ENCODE peak calls at places on chromosome 1, in four cellular contexts. One of them, this sample, is unnamed.

GRCh38 chr1:155977607-155978324 is 581 bp downstream of the ARHGEF2 start:
- DNase-seq in uterus: peak
- DNase-seq in body of pancreas: peak
- DNase-seq in sigmoid colon: peak
- DNase-seq in this sample: peak

GRCh38 chr1:34582356-34582755 is 172.5 kb upstream of the GJB5 start:
- DNase-seq in uterus: no peak
- DNase-seq in body of pancreas: no peak
- DNase-seq in sigmoid colon: no peak
- DNase-seq in this sample: no peak

GRCh38 chr1:50332941-50333594 is 90.2 kb downstream of the DMRTA2 start:
- DNase-seq in sigmoid colon: no peak
- DNase-seq in body of pancreas: peak
- DNase-seq in uterus: no peak
- DNase-seq in this sample: peak

GRCh38 chr1:26786437-26787380 is 1.0 kb upstream of the PIGV start:
- DNase-seq in sigmoid colon: peak
- DNase-seq in body of pancreas: peak
- DNase-seq in uterus: peak
- DNase-seq in this sample: peak

GRCh38 chr1:207243756-207244408 is 77.6 kb upstream of the CD55 start:
- DNase-seq in sigmoid colon: no peak
- DNase-seq in uterus: no peak
- DNase-seq in body of pancreas: no peak
- DNase-seq in this sample: no peak

GRCh38 chr1:206030714-206031113 is 7.0 kb upstream of the CTSE start:
- DNase-seq in sigmoid colon: peak
- DNase-seq in body of pancreas: peak
- DNase-seq in uterus: peak
- DNase-seq in this sample: peak

GRCh38 chr1:66932291-66932690 is 7.5 kb downstream of the MIER1 start:
- DNase-seq in sigmoid colon: no peak
- DNase-seq in body of pancreas: no peak
- DNase-seq in uterus: no peak
- DNase-seq in this sample: no peak

GRCh38 chr1:7783178-7783711 is 846 bp upstream of the PER3 start:
- DNase-seq in body of pancreas: peak
- DNase-seq in uterus: peak
- DNase-seq in sigmoid colon: peak
- DNase-seq in this sample: peak

GRCh38 chr1:200314085-200314750 is 95.6 kb downstream of the ZNF281 start:
- DNase-seq in body of pancreas: no peak
- DNase-seq in sigmoid colon: no peak
- DNase-seq in uterus: no peak
- DNase-seq in this sample: no peak

GRCh38 chr1:154686507-154686906 is 78.5 kb upstream of the ADAR start:
- DNase-seq in sigmoid colon: no peak
- DNase-seq in body of pancreas: no peak
- DNase-seq in uterus: no peak
- DNase-seq in this sample: no peak

GRCh38 chr1:56820755-56821461 is 1.7 kb upstream of the FYB2 start:
- DNase-seq in sigmoid colon: peak
- DNase-seq in uterus: peak
- DNase-seq in body of pancreas: peak
- DNase-seq in this sample: peak

GRCh38 chr1:154414606-154415005 is 9.5 kb downstream of the IL6R start:
- DNase-seq in body of pancreas: peak
- DNase-seq in uterus: no peak
- DNase-seq in sigmoid colon: peak
- DNase-seq in this sample: no peak

GRCh38 chr1:72827285-72827684 is 544.9 kb upstream of the NEGR1 start:
- DNase-seq in body of pancreas: no peak
- DNase-seq in uterus: no peak
- DNase-seq in sigmoid colon: no peak
- DNase-seq in this sample: no peak

GRCh38 chr1:170601866-170602265 is 62.1 kb upstream of the PRRX1 start:
- DNase-seq in uterus: no peak
- DNase-seq in body of pancreas: no peak
- DNase-seq in sigmoid colon: no peak
- DNase-seq in this sample: no peak

GRCh38 chr1:9061949-9062555 is 7.4 kb downstream of the SLC2A5 start:
- DNase-seq in sigmoid colon: no peak
- DNase-seq in body of pancreas: no peak
- DNase-seq in uterus: no peak
- DNase-seq in this sample: no peak

GRCh38 chr1:1182491-1183220 is 9.0 kb downstream of the TTLL10 start:
- DNase-seq in uterus: no peak
- DNase-seq in body of pancreas: peak
- DNase-seq in sigmoid colon: no peak
- DNase-seq in this sample: no peak

GRCh38 chr1:168959382-168959781 is 147.1 kb upstream of the ATP1B1 start:
- DNase-seq in body of pancreas: no peak
- DNase-seq in sigmoid colon: no peak
- DNase-seq in uterus: no peak
- DNase-seq in this sample: no peak

GRCh38 chr1:230978491-230979388 is at the start of the genes ARV1 and TTC13:
- DNase-seq in sigmoid colon: peak
- DNase-seq in body of pancreas: peak
- DNase-seq in uterus: peak
- DNase-seq in this sample: peak
- TF ChIP-seq POLR2A in sigmoid colon: peak
- TF ChIP-seq POLR2A in body of pancreas: peak
- TF ChIP-seq POLR2A in uterus: peak
- TF ChIP-seq POLR2A in this sample: peak

GRCh38 chr1:152824964-152825363 is 2.3 kb upstream of the LCE1A start:
- DNase-seq in body of pancreas: no peak
- DNase-seq in uterus: no peak
- DNase-seq in sigmoid colon: no peak
- DNase-seq in this sample: no peak
- TF ChIP-seq POLR2A in body of pancreas: no peak
- TF ChIP-seq POLR2A in uterus: no peak
- TF ChIP-seq POLR2A in sigmoid colon: no peak
- TF ChIP-seq POLR2A in this sample: no peak

GRCh38 chr1:24929091-24929875 is 793 bp downstream of the RUNX3 start:
- DNase-seq in body of pancreas: no peak
- DNase-seq in uterus: no peak
- DNase-seq in sigmoid colon: peak
- DNase-seq in this sample: peak
- TF ChIP-seq POLR2A in body of pancreas: no peak
- TF ChIP-seq POLR2A in uterus: no peak
- TF ChIP-seq POLR2A in sigmoid colon: no peak
- TF ChIP-seq POLR2A in this sample: no peak

DNA sequence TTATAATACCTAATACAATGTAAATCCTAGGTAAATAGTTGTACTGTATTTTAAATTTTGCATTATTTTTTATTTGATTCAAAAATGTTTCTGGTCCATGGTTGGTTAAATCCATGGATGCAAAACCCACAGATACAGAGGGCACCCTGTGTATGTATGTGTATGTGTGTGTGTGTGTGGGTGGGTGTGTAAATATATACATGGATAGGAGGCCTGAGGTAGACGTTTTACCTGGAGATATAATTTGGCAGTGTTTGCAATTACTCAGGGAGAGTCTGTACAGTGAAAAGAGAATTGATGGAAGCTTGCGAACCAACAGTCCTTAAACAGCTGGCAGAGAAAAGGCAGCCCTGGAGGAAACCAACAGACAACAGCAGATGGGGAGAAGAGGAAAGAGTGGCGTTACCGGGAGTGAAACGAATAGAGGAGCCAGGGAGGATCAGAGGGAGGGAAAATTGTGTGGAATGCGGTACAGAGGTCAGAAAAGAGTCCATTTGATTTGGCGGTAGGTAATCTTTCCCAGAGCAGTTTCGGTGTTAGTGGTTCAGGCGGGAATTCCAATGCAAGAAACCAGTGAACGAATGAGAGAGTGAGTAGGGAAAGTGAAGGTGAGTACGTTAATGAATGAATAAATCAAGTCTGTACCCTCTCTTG is 47.9 kb upstream of the NBL1 start:
- DNase-seq in body of pancreas: no peak
- DNase-seq in uterus: no peak
- DNase-seq in sigmoid colon: no peak
- DNase-seq in this sample: no peak
- TF ChIP-seq POLR2A in body of pancreas: no peak
- TF ChIP-seq POLR2A in uterus: no peak
- TF ChIP-seq POLR2A in sigmoid colon: no peak
- TF ChIP-seq POLR2A in this sample: no peak

GRCh38 chr1:45684402-45684801 is 1.9 kb downstream of the GPBP1L1 start:
- DNase-seq in body of pancreas: no peak
- DNase-seq in sigmoid colon: no peak
- DNase-seq in uterus: no peak
- DNase-seq in this sample: no peak

GRCh38 chr1:45687014-45687752 is 798 bp upstream of the TMEM69 start:
- DNase-seq in uterus: peak
- DNase-seq in sigmoid colon: peak
- DNase-seq in body of pancreas: peak
- DNase-seq in this sample: peak

GRCh38 chr1:45685308-45686080 is 839 bp downstream of the GPBP1L1 start:
- DNase-seq in sigmoid colon: no peak
- DNase-seq in uterus: no peak
- DNase-seq in body of pancreas: no peak
- DNase-seq in this sample: peak

GRCh38 chr1:45687753-45688737 is at the start of gene TMEM69:
- DNase-seq in sigmoid colon: peak
- DNase-seq in body of pancreas: peak
- DNase-seq in uterus: peak
- DNase-seq in this sample: peak

DNA sequence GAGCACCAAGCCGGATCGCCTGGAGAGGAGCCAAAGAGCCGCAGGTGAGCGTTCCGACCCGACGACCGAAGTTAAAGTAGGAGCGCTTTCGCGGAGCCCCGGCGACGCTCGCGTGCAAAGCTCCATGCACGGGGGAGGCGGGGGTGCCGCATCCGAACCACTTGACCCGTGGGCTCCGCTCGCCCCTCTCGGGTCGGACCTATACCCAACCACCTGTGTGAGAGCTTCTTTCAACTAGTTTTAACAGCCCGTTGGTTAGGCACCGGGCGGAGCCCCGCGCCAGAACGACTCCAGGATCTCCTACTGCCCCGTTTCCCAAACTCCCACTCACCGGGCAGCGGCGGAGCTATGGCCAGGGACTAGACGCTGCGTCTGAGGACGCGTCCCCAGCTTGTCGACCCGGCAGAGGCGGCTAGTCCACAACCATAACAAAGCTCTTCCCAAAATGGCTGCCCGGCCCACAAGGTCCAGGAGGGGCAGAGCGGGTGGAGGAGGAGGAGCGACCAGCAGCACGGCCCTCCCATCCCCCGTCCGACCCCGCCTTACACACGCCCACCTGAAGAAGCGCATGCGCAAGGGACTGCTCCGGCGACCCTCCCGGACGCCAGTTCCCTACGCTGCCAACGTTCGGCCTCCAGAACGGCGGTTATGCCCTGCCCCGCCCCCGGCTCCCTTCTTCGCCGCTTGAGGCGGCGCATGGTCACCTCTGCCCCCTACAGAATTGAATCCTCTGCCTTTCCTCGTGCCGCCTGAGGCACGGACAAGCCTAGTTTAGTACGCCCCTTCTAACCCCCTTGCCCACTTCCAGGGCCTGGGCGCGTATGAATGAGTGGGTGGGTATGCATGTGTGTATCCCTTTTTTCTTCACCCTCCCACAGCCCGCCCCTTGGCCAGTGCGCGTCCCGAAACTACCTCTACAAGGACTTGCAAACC is at the start of gene GPBP1L1:
- DNase-seq in sigmoid colon: peak
- DNase-seq in uterus: peak
- DNase-seq in body of pancreas: peak
- DNase-seq in this sample: peak
- TF ChIP-seq POLR2A in sigmoid colon: peak
- TF ChIP-seq POLR2A in uterus: peak
- TF ChIP-seq POLR2A in body of pancreas: peak
- TF ChIP-seq POLR2A in this sample: peak

GRCh38 chr1:30523055-30524020 is 200.0 kb downstream of the MATN1 start:
- DNase-seq in uterus: no peak
- DNase-seq in body of pancreas: no peak
- DNase-seq in sigmoid colon: no peak
- DNase-seq in this sample: no peak

GRCh38 chr1:30524840-30525617 is 198.4 kb downstream of the MATN1 start:
- DNase-seq in uterus: no peak
- DNase-seq in sigmoid colon: no peak
- DNase-seq in body of pancreas: no peak
- DNase-seq in this sample: no peak

GRCh38 chr1:30520461-30520860 is 202.9 kb downstream of the MATN1 start:
- DNase-seq in uterus: no peak
- DNase-seq in sigmoid colon: no peak
- DNase-seq in body of pancreas: no peak
- DNase-seq in this sample: no peak

GRCh38 chr1:30521261-30521865 is 202.0 kb downstream of the MATN1 start:
- DNase-seq in body of pancreas: no peak
- DNase-seq in sigmoid colon: no peak
- DNase-seq in uterus: no peak
- DNase-seq in this sample: no peak

GRCh38 chr1:30522031-30523004 is 201.1 kb downstream of the MATN1 start:
- DNase-seq in body of pancreas: peak
- DNase-seq in uterus: peak
- DNase-seq in sigmoid colon: peak
- DNase-seq in this sample: no peak
- TF ChIP-seq POLR2A in body of pancreas: no peak
- TF ChIP-seq POLR2A in uterus: no peak
- TF ChIP-seq POLR2A in sigmoid colon: no peak
- TF ChIP-seq POLR2A in this sample: no peak

GRCh38 chr1:28199328-28200233 is 23.1 kb upstream of the PTAFR start:
- DNase-seq in uterus: no peak
- DNase-seq in sigmoid colon: no peak
- DNase-seq in body of pancreas: no peak
- DNase-seq in this sample: no peak
- TF ChIP-seq POLR2A in uterus: no peak
- TF ChIP-seq POLR2A in sigmoid colon: no peak
- TF ChIP-seq POLR2A in body of pancreas: no peak
- TF ChIP-seq POLR2A in this sample: no peak

DNA sequence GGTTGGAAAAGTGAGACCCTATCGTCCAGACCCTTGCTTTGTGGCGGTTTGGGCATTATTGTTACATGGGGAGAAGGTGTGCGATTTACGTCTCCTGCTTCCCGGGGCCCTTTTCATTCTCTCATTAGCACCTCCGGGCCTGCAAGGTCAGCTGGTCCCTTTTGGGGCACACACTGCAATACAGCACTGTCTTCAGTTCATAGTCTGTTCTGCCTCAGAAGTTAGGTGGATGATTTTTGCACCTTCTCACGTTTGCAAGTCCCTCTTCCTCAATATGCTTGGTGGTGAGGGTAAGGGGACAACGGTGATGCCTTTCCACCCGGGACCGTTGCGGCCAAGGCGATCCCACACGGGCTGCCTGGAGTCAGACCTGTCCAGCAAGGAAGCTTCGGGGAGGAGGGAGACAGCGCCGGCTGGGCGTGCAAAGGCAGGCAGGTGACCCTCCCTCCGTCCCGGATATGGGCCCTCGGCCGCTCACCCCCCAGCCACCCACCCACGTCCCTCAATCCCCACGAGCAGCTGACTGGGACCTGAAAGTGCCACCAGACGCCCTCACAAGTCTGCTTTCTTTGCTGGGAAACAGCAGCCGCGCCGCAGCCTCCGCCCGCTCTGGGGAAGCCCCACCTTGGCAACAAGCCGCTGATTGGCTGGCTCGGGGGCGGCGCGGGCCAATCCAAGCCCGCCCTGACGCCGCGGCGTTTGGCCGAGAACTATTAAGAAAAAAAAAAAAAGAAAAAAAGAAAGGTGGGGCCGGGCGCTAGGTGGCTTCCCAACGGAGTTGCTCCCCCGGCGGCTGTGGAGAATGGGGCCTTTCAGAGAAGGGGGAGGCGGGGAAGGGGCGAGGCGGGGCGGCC is 21.7 kb downstream of the BTG2 start:
- DNase-seq in body of pancreas: peak
- DNase-seq in sigmoid colon: peak
- DNase-seq in uterus: peak
- DNase-seq in this sample: peak
- TF ChIP-seq POLR2A in body of pancreas: peak
- TF ChIP-seq POLR2A in sigmoid colon: peak
- TF ChIP-seq POLR2A in uterus: peak
- TF ChIP-seq POLR2A in this sample: peak

This sample was measured in erythroblast.